ENCODE peak calls at places on chromosomes 3 and 15, in eight cellular contexts. H is HL-60; M is uterus; N is PC-9; V is CD8-positive, alpha-beta T cell; R is cardiac muscle cell; L is kidney; J is left lung. K is an unnamed sample.
A peak's percentile ranks its signal among the peaks of the same experiment; 100 is the strongest.

GRCh38 chr3:42652611-42653302 is 740 bp upstream of the ZBTB47 start:
- DNase-seq in H (peak; percentile 74), M (peak; percentile 63), N (peak; percentile 86), V (no peak), R (no peak), L (peak; percentile 91), J (peak; percentile 82), K (peak; percentile 68)

GRCh38 chr3:148866261-148866660 is 1.2 kb downstream of the CPA3 start:
- DNase-seq in H (no peak), M (no peak), N (no peak), V (no peak), R (no peak), L (no peak), J (no peak), K (no peak)

GRCh38 chr3:136624894-136625815 is 127.0 kb downstream of the STAG1 start:
- DNase-seq in H (no peak), M (no peak), N (peak; percentile 92), V (no peak), R (peak; percentile 3), L (no peak), J (no peak), K (peak; percentile 43)

GRCh38 chr3:88336894-88337293 is 187.1 kb downstream of the C3orf38 start:
- DNase-seq in H (no peak), M (no peak), N (no peak), V (no peak), R (no peak), L (no peak), J (no peak), K (no peak)

GRCh38 chr15:78177447-78177873 is 28.3 kb downstream of the IDH3A start:
- DNase-seq in H (no peak), M (no peak), N (no peak), V (no peak), R (peak; percentile 65), L (no peak), J (no peak), K (peak; percentile 39)

GRCh38 chr15:80591471-80591870 is 103.6 kb upstream of the ABHD17C start:
- DNase-seq in H (no peak), M (no peak), N (no peak), V (no peak), R (no peak), L (peak; percentile 59), J (no peak), K (no peak)

GRCh38 chr3:49333091-49333490 is 6.8 kb downstream of the USP4 start:
- DNase-seq in H (peak; percentile 49), M (no peak), N (no peak), V (no peak), R (no peak), L (no peak), J (peak; percentile 75), K (no peak)

GRCh38 chr3:20125912-20126311 is 60.1 kb downstream of the SGO1 start:
- DNase-seq in H (no peak), M (no peak), N (no peak), V (no peak), R (no peak), L (no peak), J (peak; percentile 35), K (no peak)

GRCh38 chr3:67381667-67382272 is 272.6 kb downstream of the SUCLG2 start:
- DNase-seq in H (no peak), M (no peak), N (no peak), V (no peak), R (peak; percentile 53), L (no peak), J (no peak), K (peak; percentile 12)

GRCh38 chr15:40914486-40914885 is 14.7 kb upstream of the DLL4 start:
- DNase-seq in H (no peak), M (no peak), N (no peak), V (no peak), R (no peak), L (no peak), J (no peak), K (no peak)
- TF ChIP-seq CTCF in H (no peak), M (no peak), N (no peak), V (no peak), R (no peak), L (no peak), J (no peak), K (no peak)

GRCh38 chr15:72358532-72359180 is 17.2 kb downstream of the HEXA start:
- DNase-seq in H (no peak), M (peak; percentile 31), N (peak; percentile 43), V (no peak), R (no peak), L (peak; percentile 87), J (peak; percentile 71), K (peak; percentile 53)

GRCh38 chr15:72354496-72354895 is 21.3 kb downstream of the HEXA start:
- DNase-seq in H (no peak), M (no peak), N (no peak), V (no peak), R (no peak), L (no peak), J (no peak), K (no peak)

GRCh38 chr15:72353266-72353665 is 22.5 kb downstream of the HEXA start:
- DNase-seq in H (no peak), M (no peak), N (peak; percentile 74), V (no peak), R (no peak), L (no peak), J (no peak), K (peak; percentile 42)

DNA sequence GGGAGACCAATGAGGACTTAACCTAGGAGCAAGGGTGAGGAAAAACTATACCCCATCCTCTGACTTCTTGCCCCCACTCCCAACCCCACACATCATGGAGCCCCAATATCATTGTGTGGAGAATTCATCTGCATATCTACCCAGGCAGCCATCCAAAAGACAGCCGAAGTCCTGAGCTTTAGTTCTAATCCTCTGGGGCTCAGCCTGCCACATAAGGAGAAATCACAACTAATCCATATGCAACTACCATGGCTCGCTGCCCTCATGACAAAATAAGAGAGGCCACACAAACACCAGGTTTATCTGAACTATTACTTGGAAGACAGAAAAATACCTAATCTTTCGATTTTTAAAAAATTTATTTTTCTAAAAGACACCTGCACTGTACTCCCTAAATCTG is 17.7 kb downstream of the HEXA start:
- DNase-seq in H (no peak), M (no peak), N (no peak), V (no peak), R (no peak), L (no peak), J (no peak), K (no peak)
- H3K27ac ChIP-seq in H (no peak overlapping the region), M (no peak overlapping the region), N (no peak overlapping the region), V (no peak overlapping the region), R (no peak overlapping the region), L (no peak overlapping the region), J (no peak overlapping the region), K (no peak overlapping the region)

GRCh38 chr3:196632033-196632751 is 7.3 kb upstream of the NRROS start:
- DNase-seq in H (peak; percentile 96), M (peak; percentile 72), N (peak; percentile 75), V (peak; percentile 94), R (peak; percentile 93), L (peak; percentile 95), J (peak; percentile 91), K (peak; percentile 82)
- TF ChIP-seq CTCF in H (no peak), M (no peak), N (peak; percentile 47), V (no peak), R (peak; percentile 31), L (peak; percentile 27), J (peak; percentile 17), K (no peak)

GRCh38 chr15:68326711-68327412 is 49.3 kb downstream of the FEM1B start:
- DNase-seq in H (no peak), M (no peak), N (no peak), V (peak; percentile 59), R (no peak), L (no peak), J (no peak), K (no peak)

GRCh38 chr15:68330461-68330860 is 52.9 kb downstream of the FEM1B start:
- DNase-seq in H (no peak), M (no peak), N (no peak), V (no peak), R (no peak), L (no peak), J (no peak), K (no peak)

GRCh38 chr15:68325721-68326120 is 48.2 kb downstream of the FEM1B start:
- DNase-seq in H (no peak), M (no peak), N (no peak), V (no peak), R (no peak), L (no peak), J (no peak), K (no peak)

GRCh38 chr15:68330911-68331310 is 53.4 kb downstream of the FEM1B start:
- DNase-seq in H (no peak), M (no peak), N (no peak), V (no peak), R (no peak), L (peak; percentile 42), J (no peak), K (no peak)

DNA sequence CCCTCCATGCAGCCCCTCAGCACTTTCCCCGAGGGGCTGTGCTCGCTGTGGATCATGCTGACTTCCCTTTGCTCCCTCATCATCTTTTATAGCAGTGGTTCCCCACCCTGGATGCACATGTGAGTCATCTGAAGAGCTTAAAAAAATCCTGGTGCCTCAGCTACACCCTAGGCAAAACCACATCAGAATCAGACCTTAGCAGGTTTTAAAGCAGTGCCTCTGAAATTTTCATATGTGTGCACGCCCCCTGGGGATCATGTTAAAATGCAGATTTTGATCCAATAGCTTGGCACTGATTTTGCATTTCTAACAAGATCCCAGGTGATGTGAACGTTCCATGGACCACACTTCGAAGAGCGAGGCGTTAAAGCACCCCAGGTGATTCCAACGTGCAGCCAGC is 50.9 kb downstream of the FEM1B start:
- DNase-seq in H (no peak), M (no peak), N (no peak), V (peak; percentile 61), R (no peak), L (peak; percentile 6), J (no peak), K (no peak)
- H3K27ac ChIP-seq in H (no peak overlapping the region), M (peak overlapping the region; percentile 43), N (no peak overlapping the region), V (no peak overlapping the region), R (no peak overlapping the region), L (no peak overlapping the region), J (no peak overlapping the region), K (no peak overlapping the region)

DNA sequence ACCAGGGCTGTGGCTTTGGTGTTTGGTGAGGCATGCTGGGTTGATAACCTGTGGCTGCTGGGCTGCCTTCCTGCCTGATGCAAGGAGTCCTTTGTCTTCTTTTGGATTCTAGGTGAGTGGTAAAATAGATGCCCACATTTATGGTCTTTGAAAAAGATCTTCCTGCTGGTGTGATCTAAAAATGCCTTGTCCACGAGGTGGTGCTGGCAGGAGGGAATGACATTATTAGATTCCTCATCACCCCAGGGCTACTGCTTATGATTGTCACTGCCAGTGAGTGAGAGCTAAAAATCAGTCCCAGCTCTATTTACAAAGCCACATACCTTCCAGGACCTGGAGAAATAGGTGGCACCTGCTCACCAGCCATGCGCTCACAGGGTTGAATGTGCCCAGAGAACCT is 355.5 kb upstream of the ROPN1 start:
- DNase-seq in H (no peak), M (no peak), N (no peak), V (no peak), R (no peak), L (no peak), J (no peak), K (no peak)
- TF ChIP-seq CTCF in H (no peak), M (no peak), N (no peak), V (no peak), R (no peak), L (no peak), J (no peak), K (no peak)

K was measured in RWPE1.